ENCODE peak calls at places on chromosomes 5 and 9, in four cellular contexts. O, A, H and G are unnamed samples.

GRCh38 chr9:84966876-84967830 is 297.6 kb downstream of the NTRK2 start:
- DNase-seq in H (no peak), O (peak), A (no peak), G (no peak)

GRCh38 chr9:82421498-82421897 is 432.9 kb downstream of the SPATA31D1 start:
- DNase-seq in O (no peak), H (no peak), A (no peak), G (no peak)

GRCh38 chr5:139708877-139709586 is 60.9 kb downstream of the CXXC5 start:
- DNase-seq in A (peak), O (peak), H (peak), G (peak)

GRCh38 chr9:85640425-85640824 is 101.3 kb downstream of the AGTPBP1 start:
- DNase-seq in H (no peak), A (no peak), O (no peak), G (no peak)

GRCh38 chr9:136238342-136238732 is 7.3 kb downstream of the QSOX2 start:
- DNase-seq in H (no peak), O (no peak), A (no peak), G (no peak)

GRCh38 chr5:139903805-139904565 is 108.4 kb downstream of the PSD2 start:
- DNase-seq in O (peak), H (no peak), A (no peak), G (peak)

GRCh38 chr5:113024298-113024697 is 47.7 kb downstream of the DCP2 start:
- DNase-seq in H (no peak), A (no peak), O (no peak), G (no peak)

GRCh38 chr9:37574996-37575395 is 1.2 kb downstream of the FBXO10 start:
- DNase-seq in A (no peak), H (no peak), O (no peak), G (peak)

GRCh38 chr5:175214152-175214551 is 229.8 kb downstream of the DRD1 start:
- DNase-seq in A (peak), H (peak), O (no peak), G (peak)

GRCh38 chr5:16593630-16594029 is 23.2 kb downstream of the RETREG1 start:
- DNase-seq in A (peak), O (no peak), H (no peak), G (no peak)

GRCh38 chr5:114243983-114244305 is 117.9 kb upstream of the KCNN2 start:
- DNase-seq in O (no peak), H (no peak), A (no peak), G (no peak)

GRCh38 chr5:152092580-152092979 is 167.9 kb upstream of the GLRA1 start:
- DNase-seq in O (no peak), H (peak), A (no peak), G (no peak)

GRCh38 chr5:129112295-129112694 is 17.7 kb downstream of the ISOC1 start:
- DNase-seq in H (peak), O (no peak), A (peak), G (no peak)

GRCh38 chr5:93189707-93190120 is 391.3 kb downstream of the NR2F1-AS1 start:
- DNase-seq in O (no peak), A (peak), H (peak), G (peak)

GRCh38 chr9:35489313-35490154 is at the start of gene RUSC2:
- DNase-seq in H (peak), O (peak), A (peak), G (peak)

GRCh38 chr9:137502008-137502913 is 43.1 kb upstream of the NSMF start:
- DNase-seq in A (peak), H (no peak), O (peak), G (no peak)

GRCh38 chr9:137666950-137667670 is 48.3 kb downstream of the EHMT1 start:
- DNase-seq in H (no peak), A (no peak), O (peak), G (no peak)

GRCh38 chr5:135980650-135981049 is 25.9 kb upstream of the LECT2 start:
- DNase-seq in H (no peak), O (no peak), A (no peak), G (peak)

GRCh38 chr9:120397453-120397852 is 182.5 kb downstream of the CDK5RAP2 start:
- DNase-seq in A (peak), H (peak), O (no peak), G (no peak)

GRCh38 chr9:109378316-109378715 is 57.5 kb upstream of the EPB41L4B start:
- DNase-seq in O (no peak), H (no peak), A (no peak), G (no peak)

GRCh38 chr9:121298689-121299112 is 30.7 kb downstream of the GSN start:
- DNase-seq in A (no peak), O (no peak), H (peak), G (peak)

GRCh38 chr5:93294184-93294583 is 286.8 kb downstream of the NR2F1-AS1 start:
- DNase-seq in O (no peak), A (peak), H (peak), G (peak)

GRCh38 chr5:181043285-181044092 is 3.4 kb downstream of the BTNL9 start:
- DNase-seq in A (peak), H (no peak), O (no peak), G (no peak)

GRCh38 chr5:133828727-133829126 is 139.7 kb downstream of the C5orf15 start:
- DNase-seq in A (no peak), H (no peak), O (no peak), G (no peak)

GRCh38 chr5:130155395-130155794 is 251.1 kb downstream of the CHSY3 start:
- DNase-seq in O (no peak), A (no peak), H (no peak), G (peak)

GRCh38 chr9:123999668-124000067 is 11.9 kb upstream of the LHX2 start:
- DNase-seq in O (no peak), A (no peak), H (no peak), G (no peak)

GRCh38 chr9:131181091-131181681 is 55.8 kb downstream of the NUP214 start:
- DNase-seq in O (no peak), A (peak), H (no peak), G (no peak)

GRCh38 chr5:43631182-43631910 is 28.4 kb downstream of the NNT start:
- DNase-seq in O (peak), H (peak), A (peak), G (peak)

GRCh38 chr5:157343842-157344790 is 78.2 kb downstream of the CYFIP2 start:
- DNase-seq in A (no peak), H (no peak), O (no peak), G (no peak)

GRCh38 chr5:140041492-140042421 is 1.3 kb downstream of the NRG2 start:
- DNase-seq in H (peak), A (peak), O (peak), G (peak)

GRCh38 chr5:161446655-161447054 is 99.9 kb downstream of the GABRB2 start:
- DNase-seq in O (no peak), H (no peak), A (no peak), G (no peak)

GRCh38 chr9:37746448-37747270 is 6.9 kb upstream of the TRMT10B start:
- DNase-seq in O (no peak), H (peak), A (peak), G (peak)

GRCh38 chr5:81212211-81212687 is 20.9 kb upstream of the CKMT2 start:
- DNase-seq in A (no peak), H (no peak), O (no peak), G (no peak)

GRCh38 chr5:90865194-90865593 is 306.6 kb downstream of the ADGRV1 start:
- DNase-seq in H (no peak), O (no peak), A (no peak), G (no peak)

GRCh38 chr5:39209924-39210323 is 9.4 kb downstream of the FYB1 start:
- DNase-seq in A (no peak), O (no peak), H (no peak), G (no peak)

GRCh38 chr5:2192496-2192895 is 309.8 kb upstream of the IRX4 start:
- DNase-seq in H (no peak), A (no peak), O (no peak), G (no peak)

GRCh38 chr9:95450171-95451107 is 66.3 kb downstream of the PTCH1 start:
- DNase-seq in A (no peak), H (no peak), O (no peak), G (no peak)

GRCh38 chr9:135332979-135333748 is 146.4 kb upstream of the PPP1R26 start:
- DNase-seq in O (no peak), H (no peak), A (no peak), G (no peak)